ENCODE peak calls at places on chromosomes 13 and 19, in six cellular contexts. X is upper lobe of left lung, F is H1, B is psoas muscle, Q is mammary epithelial cell, T is fibroblast of lung. E is an unnamed sample.

GRCh38 chr19:11196406-11197287 is 698 bp downstream of the KANK2 start:
- DNase-seq in B (peak; percentile 71), T (peak; percentile 31), X (peak; percentile 90), F (no peak), Q (no peak), E (no peak)

GRCh38 chr13:80524447-80525215 is 183.7 kb upstream of the SPRY2 start:
- DNase-seq in B (no peak), X (no peak), T (peak; percentile 21), Q (no peak), F (no peak), E (no peak)

GRCh38 chr13:20127263-20127562 is 33.6 kb downstream of the GJA3 start:
- DNase-seq in T (no peak), F (no peak), B (no peak), Q (no peak), X (no peak), E (no peak)

GRCh38 chr19:35379992-35380391 is 9.1 kb downstream of the GPR42 start:
- DNase-seq in Q (no peak), T (no peak), B (no peak), F (no peak), X (no peak), E (no peak)

GRCh38 chr13:25966086-25966485 is 85.7 kb downstream of the SHISA2 start:
- DNase-seq in F (no peak), B (no peak), Q (no peak), X (no peak), T (peak; percentile 68), E (no peak)

GRCh38 chr19:47226426-47227346 is 4.3 kb downstream of the BBC3 start:
- DNase-seq in Q (peak; percentile 50), B (peak; percentile 92), X (peak; percentile 88), F (no peak), T (peak; percentile 62), E (peak; percentile 84)

GRCh38 chr13:49586717-49587116 is 1.4 kb upstream of the RCBTB1 start:
- DNase-seq in X (no peak), F (no peak), Q (no peak), T (no peak), B (no peak), E (no peak)

GRCh38 chr19:19554074-19555023 is 16.3 kb downstream of the CILP2 start:
- DNase-seq in T (peak; percentile 36), Q (no peak), F (no peak), B (no peak), X (peak; percentile 79), E (no peak)

DNA sequence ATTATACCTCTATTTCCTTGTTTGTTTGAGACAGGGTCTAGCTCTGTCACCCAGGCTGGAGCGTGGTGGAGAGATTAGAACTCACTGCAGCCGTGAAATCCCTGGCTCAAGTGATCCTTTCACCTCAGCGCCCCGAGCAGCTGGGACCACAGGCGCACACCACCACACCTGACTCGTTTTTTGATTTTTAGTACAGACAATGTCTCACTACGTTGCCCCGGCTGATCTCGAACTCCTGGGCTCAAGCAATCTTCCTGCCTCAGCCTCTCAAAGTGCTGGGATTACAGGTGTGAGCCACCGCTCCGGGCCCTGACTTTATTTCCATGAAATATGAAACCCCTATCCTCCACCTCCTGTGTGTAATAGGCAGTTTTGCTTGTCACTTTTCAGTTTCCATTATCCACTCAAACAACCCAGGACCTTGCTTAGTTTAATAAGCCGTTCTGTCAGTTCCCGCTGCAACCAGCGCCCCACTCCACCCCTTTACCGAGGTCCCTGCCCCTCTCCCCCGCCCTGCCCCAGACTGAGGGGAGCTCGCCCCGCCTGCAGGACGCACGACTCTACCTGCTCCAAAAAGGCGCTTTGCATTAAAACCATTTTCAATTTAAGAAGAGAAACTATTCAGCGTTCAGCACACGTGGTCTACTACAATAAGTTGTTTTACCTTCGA is 16.9 kb downstream of the ZNF816 start:
- DNase-seq in Q (no peak), X (peak; percentile 41), F (no peak), B (no peak), T (no peak), E (no peak)
- H3K4me3 ChIP-seq in Q (no peak overlapping the region), X (no peak overlapping the region), F (peak overlapping the region; percentile 39), B (no peak overlapping the region), T (no peak overlapping the region), E (peak overlapping the region; percentile 44)

GRCh38 chr13:40059540-40060232 is 404.2 kb downstream of the COG6 start:
- DNase-seq in X (no peak), B (no peak), Q (peak; percentile 91), F (no peak), T (peak; percentile 22), E (no peak)

GRCh38 chr13:40058757-40059236 is 403.3 kb downstream of the COG6 start:
- DNase-seq in T (peak; percentile 26), F (no peak), Q (peak; percentile 54), X (no peak), B (no peak), E (no peak)

GRCh38 chr13:40060318-40061007 is 405.0 kb downstream of the COG6 start:
- DNase-seq in X (no peak), Q (peak; percentile 99), T (peak; percentile 94), B (peak; percentile 79), F (no peak), E (peak; percentile 89)

GRCh38 chr13:40053401-40053800 is 397.9 kb downstream of the COG6 start:
- DNase-seq in T (no peak), X (no peak), F (no peak), Q (no peak), B (no peak), E (no peak)

GRCh38 chr13:40057228-40057627 is 401.8 kb downstream of the COG6 start:
- DNase-seq in T (no peak), X (no peak), F (no peak), Q (no peak), B (no peak), E (no peak)
- H3K4me1 ChIP-seq in T (no peaks in the 10 kb centered on the region), X (no peaks in the 10 kb centered on the region), F (no peaks in the 10 kb centered on the region), Q (peaks cover 42% of the 10 kb centered on the region), B (no peaks in the 10 kb centered on the region), E (no peaks in the 10 kb centered on the region)

GRCh38 chr13:39144941-39145533 is 106.8 kb downstream of the NHLRC3 start:
- DNase-seq in Q (peak; percentile 54), T (peak; percentile 55), F (peak; percentile 31), X (no peak), B (peak; percentile 56), E (peak; percentile 43)
- TF ChIP-seq CTCF in Q (peak; percentile 72), T (peak; percentile 88), F (peak; percentile 70), X (peak; percentile 57), B (peak; percentile 68), E (peak; percentile 65)

GRCh38 chr19:3047307-3048189 is 14.7 kb downstream of the TLE5 start:
- DNase-seq in F (no peak), T (peak; percentile 66), X (no peak), B (peak; percentile 92), Q (peak; percentile 42), E (peak; percentile 82)
- H3K4me3 ChIP-seq in F (peak overlapping the region; percentile 34), T (peak overlapping the region; percentile 41), X (no peak overlapping the region), B (peak overlapping the region; percentile 56), Q (peak overlapping the region; percentile 18), E (peak overlapping the region; percentile 42)

DNA sequence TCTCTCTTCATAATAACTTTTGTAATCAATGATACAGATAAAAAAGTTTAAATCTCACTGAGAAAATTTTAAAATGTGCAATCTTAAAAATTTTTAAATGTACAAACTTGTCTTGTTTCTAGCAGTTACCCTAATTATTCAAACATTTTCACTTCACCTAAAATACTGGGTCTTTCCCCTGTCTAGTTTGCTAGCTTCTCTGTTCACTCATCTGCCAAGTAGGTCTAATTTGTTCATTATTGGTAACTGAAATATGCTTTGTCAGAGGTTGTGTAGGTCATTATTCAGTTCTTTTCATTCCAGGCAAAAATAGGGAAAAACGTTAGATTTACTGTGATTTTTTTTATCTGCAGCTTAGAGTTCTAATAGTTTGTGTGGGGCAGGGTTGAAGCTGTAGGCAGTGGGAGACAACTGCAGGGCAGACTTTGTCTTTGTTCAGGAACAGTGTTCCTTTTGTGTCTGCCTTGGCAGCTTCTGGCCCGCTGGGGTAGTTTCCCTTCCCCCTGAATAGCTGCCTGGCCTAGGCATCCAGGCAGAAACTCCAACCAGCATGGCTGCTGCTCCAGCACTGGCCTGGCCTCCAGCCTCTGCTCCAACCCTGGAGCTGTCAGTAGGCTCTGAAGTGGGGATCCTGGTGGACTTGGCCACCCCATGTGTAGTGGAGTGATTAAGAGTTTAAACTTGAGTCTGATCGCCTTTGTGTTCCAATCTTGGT is 48.5 kb downstream of the WDFY2 start:
- DNase-seq in B (no peak), Q (peak; percentile 55), T (no peak), F (no peak), X (peak; percentile 7), E (peak; percentile 34)
- H3K4me1 ChIP-seq in B (no peaks in the 10 kb centered on the region), Q (peaks cover 28% of the 10 kb centered on the region), T (peaks cover 5% of the 10 kb centered on the region), F (peaks cover 18% of the 10 kb centered on the region), X (peaks cover 15% of the 10 kb centered on the region), E (no peaks in the 10 kb centered on the region)

GRCh38 chr13:98866882-98867281 is 111.0 kb downstream of the DOCK9 start:
- DNase-seq in F (no peak), B (no peak), X (no peak), Q (no peak), T (no peak), E (no peak)

GRCh38 chr13:98868932-98869331 is 108.9 kb downstream of the DOCK9 start:
- DNase-seq in X (no peak), F (no peak), B (no peak), Q (no peak), T (no peak), E (no peak)

GRCh38 chr13:98873377-98874028 is 104.4 kb downstream of the DOCK9 start:
- DNase-seq in T (no peak), X (no peak), F (no peak), Q (no peak), B (no peak), E (no peak)

GRCh38 chr13:98871727-98872126 is 106.1 kb downstream of the DOCK9 start:
- DNase-seq in X (no peak), T (no peak), B (no peak), F (no peak), Q (no peak), E (no peak)

DNA sequence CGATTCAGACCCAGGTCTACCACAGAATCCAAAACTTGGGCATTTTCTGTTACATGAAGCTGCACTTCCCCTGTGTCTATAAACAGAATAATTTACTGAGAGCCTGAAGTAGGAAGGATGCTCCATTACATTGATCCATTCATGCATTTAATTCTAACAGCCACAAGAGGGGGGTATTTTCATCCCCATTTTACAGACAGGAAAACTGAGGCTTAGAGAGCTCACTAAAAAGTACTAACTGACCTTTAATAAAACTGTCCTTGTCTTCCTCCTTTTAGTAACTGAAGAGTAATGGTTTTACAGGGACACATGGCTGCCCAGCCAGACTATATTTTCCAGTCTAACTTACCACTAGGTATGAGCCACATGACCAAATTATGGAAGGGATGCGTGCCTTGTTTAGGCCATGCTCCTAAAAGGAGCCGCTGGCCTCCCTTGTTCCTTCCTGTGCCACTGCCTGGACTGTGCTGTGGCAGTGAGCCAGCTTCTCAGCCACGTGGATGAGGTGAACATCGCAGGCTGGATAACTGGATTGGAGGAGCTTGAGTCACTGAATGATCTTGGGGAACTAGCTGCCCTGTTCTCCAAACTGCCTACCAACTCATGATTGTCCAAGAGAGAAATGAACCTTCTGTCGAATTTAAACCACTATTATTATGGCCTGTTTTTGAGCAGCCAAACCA is 108.3 kb downstream of the DOCK9 start:
- DNase-seq in T (no peak), Q (peak; percentile 6), X (no peak), B (no peak), F (no peak), E (no peak)
- TF ChIP-seq CTCF in T (peak; percentile 26), Q (peak; percentile 17), X (no peak), B (no peak), F (no peak), E (no peak)

GRCh38 chr13:45191874-45192273 is 9.0 kb downstream of the KCTD4 start:
- DNase-seq in B (no peak), F (no peak), T (no peak), X (no peak), Q (no peak), E (no peak)
- H3K4me3 ChIP-seq in B (no peak overlapping the region), F (no peak overlapping the region), T (no peak overlapping the region), X (no peak overlapping the region), Q (no peak overlapping the region), E (no peak overlapping the region)

GRCh38 chr19:13162749-13163608 is 12.8 kb downstream of the IER2 start:
- DNase-seq in F (peak; percentile 96), X (peak; percentile 97), B (peak; percentile 97), Q (peak; percentile 97), T (peak; percentile 98), E (peak; percentile 99)
- H3K4me1 ChIP-seq in F (peaks cover 16% of the 10 kb centered on the region), X (peaks cover 55% of the 10 kb centered on the region), B (peaks cover 23% of the 10 kb centered on the region), Q (peaks cover 54% of the 10 kb centered on the region), T (peaks cover 29% of the 10 kb centered on the region), E (peaks cover 33% of the 10 kb centered on the region)

E was measured in breast epithelium.